ENCODE peak calls at places on chromosomes 5 and 9, in seven cellular contexts. M is CD8-positive, alpha-beta T cell; J is hepatocyte; P is right cardiac atrium; C is right lobe of liver; T is kidney epithelial cell; E is WERI-Rb-1. H is an unnamed sample.

GRCh38 chr5:74510476-74510875 is 130.1 kb downstream of the ENC1 start:
- DNase-seq in C (no peak), P (no peak), T (no peak), J (no peak), E (no peak), M (no peak), H (no peak)

GRCh38 chr5:120765189-120765588 is 301.1 kb downstream of the PRR16 start:
- DNase-seq in P (no peak), C (no peak), T (no peak), E (no peak), J (no peak), M (no peak), H (no peak)

GRCh38 chr9:97487107-97487506 is 14.4 kb upstream of the TMOD1 start:
- DNase-seq in T (no peak), P (no peak), M (no peak), C (no peak), E (no peak), J (no peak), H (no peak)

GRCh38 chr5:75482482-75482881 is 28.9 kb downstream of the CERT1 start:
- DNase-seq in C (peak), M (no peak), P (no peak), T (no peak), J (no peak), E (no peak), H (no peak)

GRCh38 chr9:82130331-82131042 is 141.9 kb downstream of the SPATA31D1 start:
- DNase-seq in C (no peak), P (no peak), E (no peak), J (no peak), T (no peak), M (no peak), H (no peak)

GRCh38 chr5:163917741-163918140 is 412.3 kb downstream of the MAT2B start:
- DNase-seq in J (no peak), C (no peak), P (no peak), T (no peak), M (no peak), E (no peak), H (no peak)

GRCh38 chr5:180217797-180218196 is 8.8 kb upstream of the RASGEF1C start:
- DNase-seq in E (no peak), P (no peak), J (no peak), M (no peak), T (no peak), C (no peak), H (no peak)

GRCh38 chr9:78301466-78301865 is 4.5 kb downstream of the PSAT1 start:
- DNase-seq in M (no peak), T (no peak), P (no peak), J (no peak), C (no peak), E (no peak), H (no peak)

GRCh38 chr5:151896041-151896691 is 28.5 kb downstream of the GLRA1 start:
- DNase-seq in E (no peak), C (no peak), J (peak), M (no peak), T (peak), P (no peak), H (no peak)

GRCh38 chr5:58407042-58407709 is 52.7 kb downstream of the PLK2 start:
- DNase-seq in E (no peak), C (no peak), P (no peak), M (no peak), T (peak), J (no peak), H (no peak)

GRCh38 chr5:36666986-36667385 is 60.6 kb downstream of the SLC1A3 start:
- DNase-seq in E (no peak), C (no peak), M (no peak), T (peak), J (no peak), P (no peak), H (no peak)

GRCh38 chr5:132471944-132472343 is 18.6 kb downstream of the IRF1 start:
- DNase-seq in C (no peak), M (no peak), J (no peak), P (no peak), E (no peak), T (no peak), H (no peak)

GRCh38 chr5:50301756-50302155 is 139.3 kb downstream of the EMB start:
- DNase-seq in M (no peak), T (no peak), J (no peak), E (no peak), C (no peak), P (no peak), H (no peak)

GRCh38 chr5:35485487-35485886 is 132.2 kb upstream of the SPEF2 start:
- DNase-seq in E (no peak), P (no peak), C (no peak), J (no peak), M (no peak), T (no peak), H (no peak)

GRCh38 chr5:61567337-61567736 is 235.3 kb downstream of the ZSWIM6 start:
- DNase-seq in J (no peak), P (no peak), E (no peak), M (no peak), T (no peak), C (no peak), H (no peak)

GRCh38 chr5:163569284-163569683 is 63.9 kb downstream of the MAT2B start:
- DNase-seq in T (no peak), C (no peak), M (no peak), P (no peak), J (no peak), E (no peak), H (no peak)

GRCh38 chr5:126338516-126339153 is 84.6 kb upstream of the GRAMD2B start:
- DNase-seq in J (no peak), M (no peak), E (no peak), T (no peak), C (no peak), P (no peak), H (no peak)

GRCh38 chr9:21381752-21382339 is 3.4 kb downstream of the IFNA2 start:
- DNase-seq in M (no peak), T (no peak), E (no peak), J (peak), C (no peak), P (no peak), H (no peak)

GRCh38 chr9:130535818-130536521 is 43.4 kb upstream of the FUBP3 start:
- DNase-seq in P (peak), J (peak), C (no peak), M (no peak), T (no peak), E (no peak), H (peak)

GRCh38 chr5:63916786-63917185 is 45.5 kb downstream of the HTR1A start:
- DNase-seq in T (no peak), J (no peak), M (no peak), P (no peak), E (no peak), C (no peak), H (no peak)

GRCh38 chr9:95511232-95511951 is 5.4 kb downstream of the PTCH1 start:
- DNase-seq in C (no peak), T (no peak), M (peak), J (peak), P (peak), E (peak), H (no peak)

GRCh38 chr9:131423171-131423581 is 29.3 kb downstream of the PRRC2B start:
- DNase-seq in C (peak), J (peak), P (peak), E (no peak), T (peak), M (no peak), H (peak)

GRCh38 chr5:55064523-55064922 is 37.9 kb upstream of the GZMA start:
- DNase-seq in E (no peak), J (no peak), P (no peak), T (no peak), C (no peak), M (no peak), H (no peak)

GRCh38 chr5:75961814-75962213 is 121.4 kb upstream of the SV2C start:
- DNase-seq in M (no peak), E (peak), T (no peak), P (no peak), J (no peak), C (no peak), H (no peak)

GRCh38 chr5:66230551-66230950 is 86.5 kb downstream of the SREK1 start:
- DNase-seq in P (no peak), T (no peak), E (no peak), J (no peak), C (no peak), M (no peak), H (no peak)

GRCh38 chr9:9970514-9970913 is 642.3 kb downstream of the PTPRD start:
- DNase-seq in E (no peak), C (no peak), T (no peak), M (no peak), P (no peak), J (no peak), H (no peak)

GRCh38 chr5:1007681-1008450 is 736 bp upstream of the NKD2 start:
- DNase-seq in E (peak), C (no peak), T (no peak), J (no peak), P (peak), M (no peak), H (peak)

GRCh38 chr5:141942185-141942857 is 15.7 kb downstream of the PCDH12 start:
- DNase-seq in J (peak), C (no peak), T (no peak), E (no peak), P (no peak), M (no peak), H (no peak)

GRCh38 chr5:1130218-1130946 is 18.5 kb upstream of the SLC12A7 start:
- DNase-seq in J (peak), P (no peak), T (no peak), M (no peak), E (no peak), C (no peak), H (no peak)

GRCh38 chr5:58072202-58072791 is 387.6 kb downstream of the PLK2 start:
- DNase-seq in C (no peak), P (no peak), E (no peak), J (no peak), T (no peak), M (no peak), H (no peak)

GRCh38 chr5:108481355-108481931 is 99.5 kb upstream of the FBXL17 start:
- DNase-seq in C (no peak), J (peak), E (peak), T (no peak), P (no peak), M (no peak), H (no peak)

GRCh38 chr9:132142883-132143282 is 19.0 kb upstream of the NTNG2 start:
- DNase-seq in M (no peak), T (no peak), C (no peak), J (no peak), E (no peak), P (no peak), H (no peak)

GRCh38 chr9:124320062-124320973 is 62.6 kb downstream of the NEK6 start:
- DNase-seq in J (peak), C (peak), M (peak), E (peak), T (no peak), P (peak), H (peak)

GRCh38 chr9:9846538-9846937 is 766.3 kb downstream of the PTPRD start:
- DNase-seq in J (no peak), C (no peak), M (no peak), E (no peak), P (no peak), T (no peak), H (no peak)

GRCh38 chr5:151770383-151771258 is 1.1 kb upstream of the G3BP1 start:
- DNase-seq in M (peak), C (peak), P (peak), E (peak), T (no peak), J (peak), H (peak)

GRCh38 chr5:134396274-134396673 is 15.4 kb downstream of the CDKN2AIPNL start:
- DNase-seq in M (no peak), T (no peak), P (no peak), E (no peak), J (peak), C (no peak), H (no peak)

GRCh38 chr5:179834120-179834519 is 13.4 kb downstream of the SQSTM1 start:
- DNase-seq in M (no peak), P (no peak), T (no peak), C (no peak), J (no peak), E (no peak), H (no peak)

GRCh38 chr5:80941496-80941895 is 18.7 kb upstream of the RASGRF2 start:
- DNase-seq in T (no peak), J (no peak), E (no peak), C (no peak), P (no peak), M (no peak), H (no peak)

GRCh38 chr9:95504053-95504963 is 12.5 kb downstream of the PTCH1 start:
- DNase-seq in J (peak), M (no peak), E (no peak), T (no peak), P (peak), C (no peak), H (no peak)

DNA sequence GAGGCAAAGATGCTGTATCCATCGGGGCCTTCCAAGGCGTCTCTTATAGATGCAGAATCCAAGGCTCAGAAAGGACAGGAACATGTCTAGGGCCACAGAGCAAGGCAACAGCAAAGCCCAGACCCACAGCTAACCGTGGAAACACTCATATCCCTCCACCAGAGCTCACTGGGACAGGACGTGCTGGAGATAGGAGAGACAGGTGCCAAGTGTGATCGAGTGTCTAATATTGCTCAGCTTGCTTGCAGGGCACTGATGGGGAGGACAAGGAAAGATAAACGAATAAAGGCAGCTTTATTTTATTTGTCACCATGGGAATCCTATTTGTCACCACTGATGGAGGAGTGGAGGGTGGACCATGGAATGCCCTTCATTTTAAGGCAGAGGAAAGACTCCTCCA is 44.0 kb upstream of the AKNA start:
- DNase-seq in T (no peak), J (no peak), C (no peak), M (no peak), E (no peak), P (no peak), H (no peak)
- H3K4me3 ChIP-seq in T (no peak), J (no peak), C (no peak), M (no peak), E (no peak), P (no peak), H (no peak)

GRCh38 chr5:9363026-9363793 is 182.7 kb downstream of the SEMA5A start:
- DNase-seq in E (no peak), J (no peak), C (no peak), P (no peak), M (no peak), T (no peak), H (no peak)
- H3K4me3 ChIP-seq in E (no peak), J (no peak), C (no peak), P (no peak), M (no peak), T (no peak), H (no peak)

GRCh38 chr5:14443665-14444064 is 137.9 kb upstream of the OTULINL start:
- DNase-seq in P (no peak), M (no peak), E (no peak), J (no peak), T (no peak), C (no peak), H (no peak)

GRCh38 chr5:14447958-14448881 is 133.4 kb upstream of the OTULINL start:
- DNase-seq in P (peak), C (no peak), M (no peak), J (no peak), T (no peak), E (no peak), H (peak)

GRCh38 chr5:14444161-14444560 is 137.4 kb upstream of the OTULINL start:
- DNase-seq in E (no peak), T (no peak), J (no peak), C (no peak), P (no peak), M (no peak), H (no peak)

GRCh38 chr5:14444988-14445387 is 136.6 kb upstream of the OTULINL start:
- DNase-seq in T (no peak), J (no peak), C (no peak), E (no peak), M (no peak), P (no peak), H (no peak)

DNA sequence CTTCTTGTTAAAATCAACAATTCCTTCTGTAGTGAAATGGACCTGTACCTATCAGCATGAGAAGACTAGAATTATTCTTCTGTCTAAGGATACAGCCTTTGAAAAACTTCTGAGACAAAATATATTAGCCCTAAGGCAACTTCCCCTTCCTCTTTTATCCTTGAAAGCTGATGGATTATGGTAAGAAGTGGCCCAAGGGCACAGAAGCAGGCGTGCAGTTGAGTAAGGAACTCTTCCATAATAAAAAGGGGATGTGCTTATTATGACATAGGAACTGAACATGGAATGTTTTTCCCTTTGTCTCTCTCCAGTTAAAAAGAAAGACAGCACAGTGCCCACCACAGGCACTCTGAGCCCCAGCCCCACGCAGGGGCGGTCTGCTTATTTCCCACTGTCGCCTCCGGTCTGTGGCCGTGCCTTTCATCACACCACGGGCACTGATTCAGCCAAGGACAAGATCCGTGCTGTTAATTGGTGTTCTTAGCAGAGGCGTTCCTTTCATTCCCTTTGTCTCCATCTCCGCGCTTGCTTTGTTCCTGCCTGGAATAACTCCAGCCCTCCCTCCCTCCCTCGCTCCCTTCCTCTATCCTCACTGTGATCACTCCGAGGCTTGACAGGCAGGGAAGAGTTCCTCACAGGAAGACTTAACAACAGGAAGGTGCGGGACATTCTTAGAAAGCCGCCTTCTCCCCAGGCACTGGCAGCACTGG is 135.9 kb upstream of the OTULINL start:
- DNase-seq in M (no peak), J (no peak), C (no peak), P (no peak), T (no peak), E (no peak), H (no peak)
- H3K4me3 ChIP-seq in M (no peak), J (no peak), C (no peak), P (no peak), T (no peak), E (no peak), H (peak)

DNA sequence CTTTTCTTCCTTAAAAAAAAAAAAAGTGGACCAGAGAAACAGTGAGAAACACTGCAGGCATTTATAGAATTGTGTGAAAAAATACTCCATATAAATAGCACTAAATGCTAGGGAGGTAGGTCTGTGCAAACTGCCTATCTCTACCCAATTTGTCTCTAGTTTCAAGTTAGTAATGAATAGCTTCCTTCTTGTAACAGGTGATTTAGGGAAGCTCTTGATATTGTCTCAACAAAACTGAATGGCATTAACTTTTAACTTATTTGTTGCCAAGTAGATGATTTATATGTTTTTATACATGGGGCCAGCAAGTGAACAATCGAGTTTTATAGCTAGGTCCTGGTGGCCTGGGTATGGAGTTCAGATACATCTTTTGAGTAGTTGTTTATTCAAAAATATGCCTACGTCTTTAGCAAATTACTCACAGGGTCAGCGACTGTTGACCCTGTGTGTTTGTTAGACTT is 283.6 kb downstream of the NR3C1 start:
- DNase-seq in M (no peak), E (no peak), J (no peak), C (no peak), T (no peak), P (no peak), H (no peak)
- H3K4me3 ChIP-seq in M (no peak), E (no peak), J (no peak), C (no peak), T (no peak), P (no peak), H (no peak)

GRCh38 chr5:159826351-159827222 is 89.7 kb upstream of the ADRA1B start:
- DNase-seq in P (no peak), M (no peak), C (no peak), T (peak), J (peak), E (no peak), H (no peak)
- H3K4me3 ChIP-seq in P (no peak), M (no peak), C (no peak), T (no peak), J (no peak), E (no peak), H (no peak)

GRCh38 chr5:77850536-77851228 is 74.5 kb upstream of the TBCA start:
- DNase-seq in C (no peak), E (no peak), P (no peak), T (no peak), M (no peak), J (no peak), H (no peak)
- H3K4me3 ChIP-seq in C (peak), E (no peak), P (no peak), T (no peak), M (no peak), J (no peak), H (peak)

GRCh38 chr9:129256959-129257713 is 79.1 kb upstream of the IER5L start:
- DNase-seq in M (no peak), J (no peak), T (no peak), E (no peak), P (no peak), C (no peak), H (no peak)

GRCh38 chr9:129259373-129259772 is 81.3 kb upstream of the IER5L start:
- DNase-seq in M (no peak), C (no peak), P (no peak), J (no peak), E (no peak), T (no peak), H (no peak)

GRCh38 chr9:129262261-129262660 is 84.2 kb upstream of the IER5L start:
- DNase-seq in P (no peak), J (no peak), C (no peak), E (no peak), M (no peak), T (no peak), H (peak)

GRCh38 chr9:129258124-129258822 is 80.2 kb upstream of the IER5L start:
- DNase-seq in P (peak), M (peak), E (no peak), J (peak), C (peak), T (peak), H (peak)

GRCh38 chr9:129258823-129259301 is 80.8 kb upstream of the IER5L start:
- DNase-seq in T (no peak), M (no peak), C (no peak), J (no peak), E (no peak), P (no peak), H (no peak)
- H3K4me3 ChIP-seq in T (peak), M (peak), C (peak), J (peak), E (no peak), P (peak), H (peak)

GRCh38 chr5:42301349-42301748 is 121.9 kb upstream of the GHR start:
- DNase-seq in P (no peak), M (no peak), C (no peak), T (no peak), J (no peak), E (no peak), H (no peak)

GRCh38 chr5:42306287-42306686 is 117.0 kb upstream of the GHR start:
- DNase-seq in C (no peak), E (no peak), J (no peak), M (no peak), P (no peak), T (no peak), H (no peak)

GRCh38 chr5:42302186-42302585 is 121.1 kb upstream of the GHR start:
- DNase-seq in J (no peak), C (no peak), P (no peak), T (no peak), E (no peak), M (no peak), H (no peak)
- H3K4me3 ChIP-seq in J (no peak), C (no peak), P (no peak), T (no peak), E (no peak), M (no peak), H (no peak)

H was measured in left ventricle myocardium inferior.